ENCODE peak calls at places on chromosomes 1 and 21, in nine cellular contexts. B is thoracic aorta, D is WTC11, K is anterior cingulate cortex, Z is NCI-H1436 treated with DMSO at 0.1 percent for 48 hours, E is HTR-8/SVneo, X is lung microvascular endothelial cell, J is heart left ventricle, G is AG04450. H is an unnamed sample.

GRCh38 chr1:86150553-86151055 is 6.0 kb downstream of the COL24A1 start:
- DNase-seq in B (no peak), J (no peak), Z (no peak), X (no peak), G (no peak), D (no peak), K (no peak), E (no peak), H (no peak)

GRCh38 chr1:55155522-55155921 is 59.6 kb downstream of the USP24 start:
- DNase-seq in B (no peak), D (peak; percentile 15), X (peak; percentile 77), J (peak; percentile 60), Z (no peak), E (no peak), K (peak; percentile 10), G (no peak), H (peak; percentile 73)

GRCh38 chr1:3022511-3022973 is 1.3 kb downstream of the ACTRT2 start:
- DNase-seq in G (no peak), Z (no peak), B (no peak), J (no peak), D (no peak), E (no peak), K (no peak), X (no peak), H (no peak)

GRCh38 chr1:86938450-86938849 is 24.0 kb downstream of the HS2ST1 start:
- DNase-seq in D (no peak), K (no peak), G (no peak), E (no peak), J (no peak), Z (no peak), X (peak; percentile 2), B (no peak), H (no peak)

GRCh38 chr21:41142051-41142795 is 25.7 kb upstream of the BACE2 start:
- DNase-seq in K (peak; percentile 34), D (no peak), G (peak; percentile 6), X (no peak), Z (no peak), B (peak; percentile 21), E (no peak), J (no peak), H (peak; percentile 84)

GRCh38 chr1:72178266-72178665 is 104.1 kb downstream of the NEGR1 start:
- DNase-seq in K (no peak), J (no peak), G (no peak), D (no peak), X (peak; percentile 9), E (no peak), B (no peak), Z (no peak), H (no peak)

GRCh38 chr21:34611528-34611927 is 3.4 kb downstream of the RCAN1 start:
- DNase-seq in Z (no peak), D (no peak), J (no peak), B (no peak), E (no peak), G (no peak), X (no peak), K (no peak), H (no peak)

GRCh38 chr1:115089443-115090340 is at the start of gene TSPAN2:
- DNase-seq in D (peak; percentile 95), X (peak; percentile 14), J (peak; percentile 83), G (peak; percentile 20), Z (no peak), E (peak; percentile 54), K (no peak), B (peak; percentile 62), H (peak; percentile 32)

GRCh38 chr1:67557731-67558448 is 127.1 kb upstream of the GADD45A start:
- DNase-seq in K (no peak), Z (no peak), G (no peak), J (no peak), E (no peak), B (no peak), D (no peak), X (no peak), H (no peak)

GRCh38 chr1:25809283-25809926 is 9.4 kb downstream of the SELENON start:
- DNase-seq in D (no peak), G (no peak), K (no peak), Z (no peak), X (no peak), E (no peak), J (peak; percentile 62), B (no peak), H (no peak)

GRCh38 chr1:210558302-210558701 is 229.6 kb downstream of the HHAT start:
- DNase-seq in G (no peak), D (no peak), X (no peak), K (no peak), J (peak; percentile 72), B (no peak), E (no peak), Z (no peak), H (no peak)

GRCh38 chr1:20233866-20234265 is 47.5 kb upstream of the PLA2G2C start:
- DNase-seq in E (no peak), G (no peak), Z (peak; percentile 73), B (no peak), X (no peak), J (no peak), K (peak; percentile 48), D (no peak), H (no peak)

GRCh38 chr1:94012686-94013330 is 103.6 kb upstream of the GCLM start:
- DNase-seq in K (no peak), J (no peak), B (no peak), D (peak; percentile 51), E (no peak), G (no peak), Z (no peak), X (peak; percentile 8), H (no peak)

GRCh38 chr1:233651563-233652233 is 37.8 kb downstream of the KCNK1 start:
- DNase-seq in D (no peak), E (no peak), Z (no peak), G (no peak), K (no peak), J (no peak), B (no peak), X (no peak), H (no peak)

GRCh38 chr1:237590381-237590780 is 300.3 kb downstream of the ZP4 start:
- DNase-seq in X (no peak), E (peak; percentile 11), G (no peak), K (no peak), D (no peak), B (no peak), Z (no peak), J (no peak), H (no peak)

GRCh38 chr1:172399369-172400072 is 21.0 kb upstream of the C1orf105 start:
- DNase-seq in X (peak; percentile 91), G (peak; percentile 70), D (no peak), K (peak; percentile 18), B (peak; percentile 19), Z (no peak), E (peak; percentile 37), J (no peak), H (peak; percentile 83)

GRCh38 chr1:31640964-31641363 is 3.7 kb downstream of the PEF1 start:
- DNase-seq in J (no peak), G (no peak), B (no peak), X (peak; percentile 15), E (no peak), D (no peak), K (no peak), Z (no peak), H (no peak)

GRCh38 chr21:32772281-32773047 is 909 bp upstream of the PAXBP1 start:
- DNase-seq in E (no peak), B (no peak), G (no peak), X (peak; percentile 28), D (no peak), J (no peak), Z (no peak), K (no peak), H (peak; percentile 10)